ENCODE peak calls at places on chromosomes 3 and 15, in eight cellular contexts. E, W, C, N, P, Y, V and X are unnamed samples.

GRCh38 chr15:26848498-26848897 is 18.4 kb upstream of the GABRA5 start:
- DNase-seq in Y (no peak), C (no peak), P (no peak), E (no peak), V (no peak), N (no peak), W (no peak), X (no peak)

GRCh38 chr15:79168922-79169322 is 78.3 kb upstream of the RASGRF1 start:
- DNase-seq in V (no peak), W (no peak), Y (no peak), N (no peak), C (no peak), P (peak), E (no peak), X (no peak)

GRCh38 chr3:264394-265156 is 68.0 kb downstream of the CHL1 start:
- DNase-seq in E (no peak), V (no peak), W (no peak), P (peak), Y (no peak), C (no peak), N (no peak), X (no peak)

GRCh38 chr3:49873623-49874022 is 3.9 kb upstream of the CAMKV start:
- DNase-seq in P (no peak), N (no peak), C (no peak), Y (no peak), W (no peak), E (no peak), V (no peak), X (no peak)

GRCh38 chr3:20668411-20668810 is 482.4 kb upstream of the SGO1 start:
- DNase-seq in E (no peak), V (no peak), P (no peak), N (no peak), C (no peak), Y (no peak), W (no peak), X (no peak)

GRCh38 chr15:76161153-76162049 is 101.6 kb downstream of the TMEM266 start:
- DNase-seq in Y (no peak), E (no peak), C (no peak), N (no peak), P (peak), V (no peak), W (peak), X (no peak)

GRCh38 chr15:37019479-37020433 is 80.6 kb downstream of the MEIS2 start:
- DNase-seq in P (peak), V (peak), C (no peak), W (no peak), Y (no peak), N (no peak), E (no peak), X (no peak)

GRCh38 chr3:58664611-58665010 is 2.0 kb downstream of the FAM3D start:
- DNase-seq in P (no peak), V (no peak), C (no peak), N (peak), W (no peak), Y (no peak), E (no peak), X (no peak)

GRCh38 chr3:56309465-56309864 is 158.8 kb downstream of the ERC2 start:
- DNase-seq in N (no peak), P (no peak), C (no peak), Y (no peak), W (no peak), E (no peak), V (no peak), X (no peak)

GRCh38 chr3:124599779-124600693 is 130.2 kb upstream of the UMPS start:
- DNase-seq in N (no peak), V (peak), Y (no peak), W (no peak), P (no peak), C (no peak), E (no peak), X (no peak)

GRCh38 chr3:43866529-43867353 is 176.0 kb downstream of the ABHD5 start:
- DNase-seq in W (no peak), N (no peak), E (no peak), C (no peak), V (peak), P (no peak), Y (no peak), X (no peak)

GRCh38 chr3:53140575-53141467 is 10.6 kb upstream of the RFT1 start:
- DNase-seq in C (no peak), E (no peak), N (no peak), V (no peak), P (no peak), Y (no peak), W (no peak), X (no peak)

GRCh38 chr15:42178056-42178455 is 21.6 kb upstream of the PLA2G4F start:
- DNase-seq in N (no peak), W (no peak), P (no peak), E (no peak), V (no peak), Y (no peak), C (no peak), X (no peak)

GRCh38 chr3:111735912-111736311 is 123.2 kb upstream of the PHLDB2 start:
- DNase-seq in N (no peak), V (no peak), E (no peak), Y (no peak), P (no peak), W (no peak), C (no peak), X (no peak)
- H3K27ac ChIP-seq in N (no peak), V (peak), E (no peak), Y (no peak), P (peak), W (no peak), C (peak), X (peak)

GRCh38 chr3:130786306-130786705 is 39.7 kb upstream of the PIK3R4 start:
- DNase-seq in W (no peak), C (no peak), E (no peak), V (no peak), Y (no peak), N (no peak), P (no peak), X (no peak)
- H3K4me3 ChIP-seq in W (no peak), C (no peak), E (no peak), V (no peak), Y (no peak), N (no peak), P (no peak), X (no peak)

DNA sequence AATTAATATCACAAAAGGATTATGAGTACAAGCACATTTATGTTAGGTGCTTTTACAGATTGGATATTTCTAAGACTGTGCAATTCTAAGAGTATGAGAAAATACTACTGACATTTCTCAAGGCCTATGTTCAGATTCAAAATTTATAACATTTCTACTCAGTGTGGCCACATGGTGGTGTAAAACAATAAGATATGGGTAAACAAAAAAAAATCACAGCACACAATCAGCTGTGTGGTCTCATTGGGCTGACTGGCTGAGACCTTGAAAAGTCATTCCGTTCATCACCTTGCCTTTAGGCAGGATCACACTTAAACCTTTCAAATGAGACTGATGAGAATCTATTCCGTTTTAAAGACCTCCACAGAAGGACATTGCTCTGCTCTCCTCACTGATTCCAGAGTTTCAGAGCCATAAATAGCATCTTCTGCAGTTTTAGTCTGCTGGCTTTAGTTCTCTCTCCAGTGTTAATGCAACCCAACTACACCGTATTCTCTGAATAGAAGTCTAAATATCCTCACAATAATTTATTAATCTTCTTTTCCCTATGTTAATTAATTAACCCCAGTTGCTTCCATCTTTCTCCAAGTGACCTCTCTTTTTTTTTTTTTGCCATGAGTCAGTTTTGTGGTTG is 158.2 kb downstream of the SPATA16 start:
- DNase-seq in Y (no peak), C (no peak), P (no peak), N (no peak), W (no peak), E (no peak), V (no peak), X (no peak)
- TF ChIP-seq CTCF in Y (no peak), C (no peak), P (no peak), N (no peak), W (no peak), E (no peak), V (no peak), X (no peak)

GRCh38 chr15:85010472-85011209 is 29.0 kb downstream of the PDE8A start:
- DNase-seq in C (no peak), E (no peak), N (no peak), W (no peak), V (no peak), P (no peak), Y (no peak), X (no peak)
- H3K27ac ChIP-seq in C (peak), E (peak), N (peak), W (peak), V (peak), P (peak), Y (peak), X (peak)

GRCh38 chr3:37453393-37454391 is 279.3 kb upstream of the LRRFIP2 start:
- DNase-seq in N (peak), Y (no peak), W (peak), P (peak), E (peak), C (peak), V (peak), X (peak)

GRCh38 chr3:37457392-37458065 is 283.1 kb upstream of the LRRFIP2 start:
- DNase-seq in C (no peak), P (no peak), Y (no peak), N (no peak), V (no peak), W (peak), E (no peak), X (no peak)

GRCh38 chr3:37456270-37456708 is 281.9 kb upstream of the LRRFIP2 start:
- DNase-seq in W (peak), C (peak), N (peak), V (peak), E (peak), P (peak), Y (peak), X (peak)

GRCh38 chr3:37458162-37458895 is 283.9 kb upstream of the LRRFIP2 start:
- DNase-seq in C (no peak), V (no peak), N (no peak), W (peak), P (no peak), Y (no peak), E (peak), X (no peak)

GRCh38 chr3:37456791-37457190 is 282.4 kb upstream of the LRRFIP2 start:
- DNase-seq in N (no peak), P (no peak), E (no peak), Y (no peak), C (no peak), V (no peak), W (no peak), X (no peak)
- H3K4me3 ChIP-seq in N (peak), P (no peak), E (no peak), Y (peak), C (no peak), V (no peak), W (peak), X (no peak)